ENCODE peak calls at places on chromosomes 6 and 20, in nine cellular contexts. One of them, this sample, is unnamed.

GRCh38 chr6:131250121-131250520 is 114.9 kb downstream of the AKAP7 start:
- DNase-seq in PC-9: no peak
- DNase-seq in SK-N-SH: no peak
- DNase-seq in HFF-Myc: peak
- DNase-seq in pancreas: peak
- DNase-seq in tibial artery: peak
- DNase-seq in fibroblast of pulmonary artery: peak
- DNase-seq in breast epithelium: no peak
- DNase-seq in GM12865: peak
- DNase-seq in this sample: peak

GRCh38 chr6:93416575-93417420 is 2.6 kb downstream of the EPHA7 start:
- DNase-seq in PC-9: no peak
- DNase-seq in SK-N-SH: peak
- DNase-seq in HFF-Myc: no peak
- DNase-seq in pancreas: peak
- DNase-seq in tibial artery: no peak
- DNase-seq in fibroblast of pulmonary artery: peak
- DNase-seq in breast epithelium: no peak
- DNase-seq in GM12865: no peak
- DNase-seq in this sample: peak

GRCh38 chr20:56350842-56351241 is 7.9 kb upstream of the FAM210B start:
- DNase-seq in PC-9: no peak
- DNase-seq in SK-N-SH: no peak
- DNase-seq in HFF-Myc: no peak
- DNase-seq in pancreas: no peak
- DNase-seq in tibial artery: no peak
- DNase-seq in fibroblast of pulmonary artery: no peak
- DNase-seq in breast epithelium: no peak
- DNase-seq in GM12865: no peak
- DNase-seq in this sample: no peak

GRCh38 chr6:153172815-153173214 is 41.7 kb upstream of the RGS17 start:
- DNase-seq in PC-9: no peak
- DNase-seq in SK-N-SH: peak
- DNase-seq in HFF-Myc: no peak
- DNase-seq in pancreas: no peak
- DNase-seq in tibial artery: no peak
- DNase-seq in fibroblast of pulmonary artery: no peak
- DNase-seq in breast epithelium: no peak
- DNase-seq in GM12865: no peak
- DNase-seq in this sample: no peak

GRCh38 chr20:58719258-58719657 is 26.7 kb downstream of the NPEPL1 start:
- DNase-seq in PC-9: no peak
- DNase-seq in SK-N-SH: no peak
- DNase-seq in HFF-Myc: no peak
- DNase-seq in pancreas: no peak
- DNase-seq in tibial artery: no peak
- DNase-seq in fibroblast of pulmonary artery: no peak
- DNase-seq in breast epithelium: peak
- DNase-seq in GM12865: no peak
- DNase-seq in this sample: no peak

GRCh38 chr20:39451386-39451785 is 489.2 kb downstream of the DHX35 start:
- DNase-seq in PC-9: no peak
- DNase-seq in SK-N-SH: no peak
- DNase-seq in HFF-Myc: no peak
- DNase-seq in pancreas: no peak
- DNase-seq in tibial artery: no peak
- DNase-seq in fibroblast of pulmonary artery: no peak
- DNase-seq in breast epithelium: no peak
- DNase-seq in GM12865: no peak
- DNase-seq in this sample: no peak

GRCh38 chr20:49633643-49634042 is 65.7 kb upstream of the PTGIS start:
- DNase-seq in PC-9: no peak
- DNase-seq in SK-N-SH: no peak
- DNase-seq in HFF-Myc: no peak
- DNase-seq in pancreas: no peak
- DNase-seq in tibial artery: no peak
- DNase-seq in fibroblast of pulmonary artery: no peak
- DNase-seq in breast epithelium: no peak
- DNase-seq in GM12865: no peak
- DNase-seq in this sample: no peak

GRCh38 chr6:119887671-119888070 is 538.1 kb upstream of the MAN1A1 start:
- DNase-seq in PC-9: no peak
- DNase-seq in SK-N-SH: no peak
- DNase-seq in HFF-Myc: no peak
- DNase-seq in pancreas: no peak
- DNase-seq in tibial artery: no peak
- DNase-seq in fibroblast of pulmonary artery: no peak
- DNase-seq in breast epithelium: no peak
- DNase-seq in GM12865: no peak
- DNase-seq in this sample: no peak

GRCh38 chr6:147117580-147117979 is 86.6 kb upstream of the STXBP5 start:
- DNase-seq in PC-9: no peak
- DNase-seq in SK-N-SH: no peak
- DNase-seq in HFF-Myc: no peak
- DNase-seq in pancreas: no peak
- DNase-seq in tibial artery: no peak
- DNase-seq in fibroblast of pulmonary artery: peak
- DNase-seq in breast epithelium: no peak
- DNase-seq in GM12865: no peak
- DNase-seq in this sample: no peak

GRCh38 chr6:53441761-53442160 is 93.0 kb upstream of the ELOVL5 start:
- DNase-seq in PC-9: no peak
- DNase-seq in SK-N-SH: no peak
- DNase-seq in HFF-Myc: no peak
- DNase-seq in pancreas: no peak
- DNase-seq in tibial artery: no peak
- DNase-seq in fibroblast of pulmonary artery: peak
- DNase-seq in breast epithelium: no peak
- DNase-seq in GM12865: no peak
- DNase-seq in this sample: no peak

GRCh38 chr6:100657678-100658330 is 193.1 kb upstream of the SIM1 start:
- DNase-seq in PC-9: peak
- DNase-seq in SK-N-SH: no peak
- DNase-seq in HFF-Myc: no peak
- DNase-seq in pancreas: no peak
- DNase-seq in tibial artery: no peak
- DNase-seq in fibroblast of pulmonary artery: peak
- DNase-seq in breast epithelium: no peak
- DNase-seq in GM12865: peak
- DNase-seq in this sample: no peak

GRCh38 chr6:25898289-25898977 is 24.4 kb upstream of the SLC17A3 start:
- DNase-seq in PC-9: no peak
- DNase-seq in SK-N-SH: no peak
- DNase-seq in HFF-Myc: no peak
- DNase-seq in pancreas: no peak
- DNase-seq in tibial artery: no peak
- DNase-seq in fibroblast of pulmonary artery: no peak
- DNase-seq in breast epithelium: no peak
- DNase-seq in GM12865: no peak
- DNase-seq in this sample: no peak

GRCh38 chr6:36595168-36595818 is 1.1 kb downstream of the SRSF3 start:
- DNase-seq in PC-9: no peak
- DNase-seq in SK-N-SH: peak
- DNase-seq in HFF-Myc: no peak
- DNase-seq in pancreas: no peak
- DNase-seq in tibial artery: peak
- DNase-seq in fibroblast of pulmonary artery: peak
- DNase-seq in breast epithelium: peak
- DNase-seq in GM12865: no peak
- DNase-seq in this sample: no peak

GRCh38 chr6:39666706-39667489 is 58.3 kb downstream of the KIF6 start:
- DNase-seq in PC-9: no peak
- DNase-seq in SK-N-SH: no peak
- DNase-seq in HFF-Myc: no peak
- DNase-seq in pancreas: no peak
- DNase-seq in tibial artery: no peak
- DNase-seq in fibroblast of pulmonary artery: no peak
- DNase-seq in breast epithelium: no peak
- DNase-seq in GM12865: no peak
- DNase-seq in this sample: no peak

DNA sequence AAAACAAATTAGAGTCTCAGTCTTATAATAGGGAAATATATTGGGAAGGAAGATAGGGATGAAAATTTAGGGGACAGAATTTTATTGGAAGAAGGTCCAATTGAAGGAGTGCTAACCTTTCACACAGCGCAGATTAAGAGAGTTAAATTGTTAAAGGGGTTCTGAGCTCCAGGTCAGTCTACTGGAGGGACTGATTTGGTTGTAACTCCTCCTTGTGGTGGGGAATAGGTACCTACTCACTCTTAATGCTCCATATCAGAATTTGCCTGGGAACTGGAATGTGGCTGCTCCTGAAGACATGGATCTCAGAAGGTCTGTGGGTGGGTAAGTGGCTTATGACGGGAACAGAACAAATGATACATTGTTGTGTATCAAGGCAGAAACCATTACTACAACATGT is 143.5 kb downstream of the FLRT3 start:
- DNase-seq in PC-9: no peak
- DNase-seq in SK-N-SH: no peak
- DNase-seq in HFF-Myc: no peak
- DNase-seq in pancreas: no peak
- DNase-seq in tibial artery: no peak
- DNase-seq in fibroblast of pulmonary artery: peak
- DNase-seq in breast epithelium: no peak
- DNase-seq in GM12865: no peak
- DNase-seq in this sample: no peak
- TF ChIP-seq CTCF in PC-9: no peak
- TF ChIP-seq CTCF in SK-N-SH: no peak
- TF ChIP-seq CTCF in HFF-Myc: no peak
- TF ChIP-seq CTCF in pancreas: no peak
- TF ChIP-seq CTCF in tibial artery: no peak
- TF ChIP-seq CTCF in fibroblast of pulmonary artery: peak
- TF ChIP-seq CTCF in breast epithelium: no peak
- TF ChIP-seq CTCF in GM12865: no peak
- TF ChIP-seq CTCF in this sample: no peak

GRCh38 chr6:170157567-170158218 is 133.2 kb downstream of the DLL1 start:
- DNase-seq in PC-9: no peak
- DNase-seq in SK-N-SH: no peak
- DNase-seq in HFF-Myc: no peak
- DNase-seq in pancreas: no peak
- DNase-seq in tibial artery: no peak
- DNase-seq in fibroblast of pulmonary artery: no peak
- DNase-seq in breast epithelium: no peak
- DNase-seq in GM12865: no peak
- DNase-seq in this sample: no peak
- TF ChIP-seq CTCF in PC-9: no peak
- TF ChIP-seq CTCF in SK-N-SH: no peak
- TF ChIP-seq CTCF in HFF-Myc: no peak
- TF ChIP-seq CTCF in pancreas: no peak
- TF ChIP-seq CTCF in tibial artery: no peak
- TF ChIP-seq CTCF in fibroblast of pulmonary artery: no peak
- TF ChIP-seq CTCF in breast epithelium: no peak
- TF ChIP-seq CTCF in GM12865: no peak
- TF ChIP-seq CTCF in this sample: no peak

GRCh38 chr6:149545258-149545753 is 537 bp downstream of the PPIL4 start:
- DNase-seq in PC-9: peak
- DNase-seq in SK-N-SH: peak
- DNase-seq in HFF-Myc: no peak
- DNase-seq in pancreas: peak
- DNase-seq in tibial artery: no peak
- DNase-seq in fibroblast of pulmonary artery: peak
- DNase-seq in breast epithelium: peak
- DNase-seq in GM12865: peak
- DNase-seq in this sample: peak
- TF ChIP-seq CTCF in PC-9: no peak
- TF ChIP-seq CTCF in SK-N-SH: no peak
- TF ChIP-seq CTCF in HFF-Myc: no peak
- TF ChIP-seq CTCF in pancreas: no peak
- TF ChIP-seq CTCF in tibial artery: no peak
- TF ChIP-seq CTCF in fibroblast of pulmonary artery: no peak
- TF ChIP-seq CTCF in breast epithelium: no peak
- TF ChIP-seq CTCF in GM12865: peak
- TF ChIP-seq CTCF in this sample: no peak

GRCh38 chr6:63883597-63883996 is 248.0 kb downstream of the PHF3 start:
- DNase-seq in PC-9: no peak
- DNase-seq in SK-N-SH: no peak
- DNase-seq in HFF-Myc: no peak
- DNase-seq in pancreas: no peak
- DNase-seq in tibial artery: no peak
- DNase-seq in fibroblast of pulmonary artery: no peak
- DNase-seq in breast epithelium: no peak
- DNase-seq in GM12865: peak
- DNase-seq in this sample: no peak

GRCh38 chr6:63887011-63887751 is 251.6 kb downstream of the PHF3 start:
- DNase-seq in PC-9: no peak
- DNase-seq in SK-N-SH: no peak
- DNase-seq in HFF-Myc: no peak
- DNase-seq in pancreas: no peak
- DNase-seq in tibial artery: no peak
- DNase-seq in fibroblast of pulmonary artery: no peak
- DNase-seq in breast epithelium: no peak
- DNase-seq in GM12865: no peak
- DNase-seq in this sample: no peak

GRCh38 chr6:63881791-63882190 is 246.2 kb downstream of the PHF3 start:
- DNase-seq in PC-9: no peak
- DNase-seq in SK-N-SH: no peak
- DNase-seq in HFF-Myc: no peak
- DNase-seq in pancreas: no peak
- DNase-seq in tibial artery: no peak
- DNase-seq in fibroblast of pulmonary artery: no peak
- DNase-seq in breast epithelium: no peak
- DNase-seq in GM12865: no peak
- DNase-seq in this sample: no peak

DNA sequence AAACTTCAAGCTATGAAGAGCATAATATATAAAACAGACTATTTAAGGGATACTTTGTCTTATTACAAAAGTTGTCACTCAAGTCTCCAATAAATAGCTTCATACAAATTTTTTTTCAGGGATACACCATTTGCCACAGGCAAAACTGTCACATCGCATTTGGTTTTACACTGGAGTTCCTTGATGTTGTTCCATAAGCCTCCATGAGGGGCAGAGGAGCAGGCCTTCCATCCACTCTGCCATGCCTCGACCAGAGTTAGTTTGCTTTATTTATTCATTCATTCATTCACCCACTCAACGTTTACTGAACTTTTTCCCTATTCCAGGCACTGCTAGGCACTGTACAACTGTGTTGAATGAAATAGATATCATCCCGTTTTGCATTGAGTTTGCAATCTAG is 246.6 kb downstream of the PHF3 start:
- DNase-seq in PC-9: no peak
- DNase-seq in SK-N-SH: peak
- DNase-seq in HFF-Myc: no peak
- DNase-seq in pancreas: no peak
- DNase-seq in tibial artery: no peak
- DNase-seq in fibroblast of pulmonary artery: no peak
- DNase-seq in breast epithelium: no peak
- DNase-seq in GM12865: no peak
- DNase-seq in this sample: no peak
- TF ChIP-seq CTCF in PC-9: no peak
- TF ChIP-seq CTCF in SK-N-SH: peak
- TF ChIP-seq CTCF in HFF-Myc: peak
- TF ChIP-seq CTCF in pancreas: no peak
- TF ChIP-seq CTCF in tibial artery: no peak
- TF ChIP-seq CTCF in fibroblast of pulmonary artery: peak
- TF ChIP-seq CTCF in breast epithelium: no peak
- TF ChIP-seq CTCF in GM12865: peak
- TF ChIP-seq CTCF in this sample: no peak